ENCODE peak calls at places on chromosomes 2 and 18, in five cellular contexts. R is T-helper 2 cell; C is hepatic stellate cell; S is activated effector memory CD4-positive, alpha-beta T cell treated with anti-CD3 and anti-CD28 coated beads, Interleukin-2, amount 50 U/mL, for 16 hours; V is AG08395. G is an unnamed sample.
A peak's percentile ranks its signal among the peaks of the same experiment; 100 is the strongest.

GRCh38 chr18:76572517-76573247 is 77.6 kb upstream of the ZNF516 start:
- DNase-seq in R (no peak), C (no peak), S (no peak), V (no peak), G (no peak)

GRCh38 chr2:80059381-80059907 is 245.1 kb downstream of the LRRTM1 start:
- DNase-seq in R (no peak), C (no peak), S (no peak), V (no peak), G (no peak)

GRCh38 chr18:48161911-48162698 is 231.6 kb upstream of the SMAD2 start:
- DNase-seq in R (no peak), C (no peak), S (no peak), V (no peak), G (no peak)

GRCh38 chr2:59909147-59909546 is 644.3 kb downstream of the BCL11A start:
- DNase-seq in R (no peak), C (no peak), S (no peak), V (no peak), G (no peak)

GRCh38 chr2:64459575-64459974 is 5.6 kb downstream of the LGALSL start:
- DNase-seq in R (no peak), C (no peak), S (no peak), V (no peak), G (no peak)

GRCh38 chr18:48594725-48595124 is 55.9 kb downstream of the CTIF start:
- DNase-seq in R (no peak), C (no peak), S (no peak), V (no peak), G (no peak)

GRCh38 chr18:22346342-22346967 is 71.3 kb downstream of the CTAGE1 start:
- DNase-seq in R (peak; percentile 19), C (peak; percentile 62), S (no peak), V (peak; percentile 53), G (peak; percentile 73)

GRCh38 chr2:43269074-43269572 is 42.7 kb upstream of the ZFP36L2 start:
- DNase-seq in R (no peak), C (peak; percentile 92), S (no peak), V (peak; percentile 93), G (peak; percentile 98)

GRCh38 chr2:217897816-217898806 is 104.7 kb downstream of the TNS1 start:
- DNase-seq in R (no peak), C (no peak), S (no peak), V (no peak), G (no peak)

GRCh38 chr2:70083344-70084156 is 3.7 kb upstream of the PCBP1 start:
- DNase-seq in R (peak; percentile 70), C (no peak), S (peak; percentile 84), V (no peak), G (peak; percentile 22)

G was measured in astrocyte of the spinal cord.